ENCODE peak calls at places on chromosomes 6 and 20, in four cellular contexts. A, W, U and S are unnamed samples.

GRCh38 chr6:5438882-5439584 is 177.7 kb downstream of the FARS2 start:
- DNase-seq in A (no peak), W (no peak), U (no peak), S (peak; percentile 80)

GRCh38 chr6:136252441-136252840 is 2.3 kb upstream of the MTFR2 start:
- DNase-seq in A (no peak), W (no peak), U (no peak), S (no peak)

GRCh38 chr6:170124836-170125235 is 166.0 kb downstream of the DLL1 start:
- DNase-seq in A (peak; percentile 2), W (no peak), U (no peak), S (no peak)

GRCh38 chr20:3312940-3313656 is 74.1 kb upstream of the SLC4A11 start:
- DNase-seq in A (no peak), W (no peak), U (no peak), S (no peak)

GRCh38 chr20:35451295-35451694 is 4.1 kb upstream of the CEP250 start:
- DNase-seq in A (peak; percentile 89), W (no peak), U (no peak), S (no peak)

GRCh38 chr6:72218125-72218524 is 331.8 kb downstream of the RIMS1 start:
- DNase-seq in A (peak; percentile 10), W (no peak), U (no peak), S (peak; percentile 30)

GRCh38 chr20:45827030-45827652 is at the start of gene TNNC2:
- DNase-seq in A (no peak), W (no peak), U (no peak), S (no peak)

GRCh38 chr6:45477278-45477677 is 99.5 kb upstream of the SUPT3H start:
- DNase-seq in A (no peak), W (no peak), U (no peak), S (no peak)

GRCh38 chr6:84467296-84467695 is 239.9 kb upstream of the CEP162 start:
- DNase-seq in A (no peak), W (no peak), U (no peak), S (no peak)

GRCh38 chr6:157893238-157893637 is 70.2 kb downstream of the SNX9 start:
- DNase-seq in A (no peak), W (no peak), U (no peak), S (no peak)

GRCh38 chr6:159762681-159763293 is 942 bp downstream of the ACAT2 start:
- DNase-seq in A (no peak), W (no peak), U (peak; percentile 24), S (no peak)

GRCh38 chr6:46925563-46926253 is 4.0 kb upstream of the ADGRF5 start:
- DNase-seq in A (no peak), W (no peak), U (no peak), S (no peak)

GRCh38 chr6:156538875-156539660 is 238.1 kb upstream of the ARID1B start:
- DNase-seq in A (no peak), W (no peak), U (no peak), S (no peak)

GRCh38 chr20:49983123-49983847 is 505 bp downstream of the SNAI1 start:
- DNase-seq in A (no peak), W (no peak), U (no peak), S (no peak)

GRCh38 chr20:59342017-59342957 is 41.9 kb downstream of the EDN3 start:
- DNase-seq in A (no peak), W (no peak), U (no peak), S (no peak)

GRCh38 chr6:45677381-45677992 is 299.8 kb upstream of the SUPT3H start:
- DNase-seq in A (peak; percentile 30), W (no peak), U (peak; percentile 63), S (no peak)